ENCODE peak calls at places on chromosome 19, in five cellular contexts. A is tibial artery, C is neuronal stem cell, S is fibroblast of lung, I is upper lobe of left lung. O is an unnamed sample. For H3K4me1 and H3K27me3, the result is how much of the 10 kb centered on the place peaks cover.

GRCh38 chr19:46728693-46729339 is 11.9 kb upstream of the PRKD2 start:
- DNase-seq in S (peak), C (peak), I (peak), A (peak), O (peak)

GRCh38 chr19:2046046-2046907 is 4.8 kb downstream of the MKNK2 start:
- DNase-seq in S (no peak), A (no peak), I (peak), C (no peak), O (peak)

GRCh38 chr19:13574933-13575332 is 68.7 kb upstream of the CACNA1A start:
- DNase-seq in I (peak), S (no peak), A (no peak), C (no peak), O (no peak)

GRCh38 chr19:15161028-15161984 is 39.5 kb downstream of the NOTCH3 start:
- DNase-seq in C (no peak), A (no peak), S (peak), I (peak), O (no peak)

GRCh38 chr19:52566121-52566520 is 4.0 kb upstream of the ZNF701 start:
- DNase-seq in A (no peak), C (no peak), S (no peak), I (no peak), O (no peak)

GRCh38 chr19:18788782-18789421 is 2.2 kb downstream of the COMP start:
- DNase-seq in A (no peak), I (peak), S (no peak), C (no peak), O (peak)

GRCh38 chr19:15299568-15300409 is 32.5 kb downstream of the BRD4 start:
- DNase-seq in A (no peak), C (no peak), S (peak), I (no peak), O (no peak)

GRCh38 chr19:5093297-5093858 is 124.5 kb downstream of the KDM4B start:
- DNase-seq in C (no peak), I (peak), A (no peak), S (no peak), O (no peak)

GRCh38 chr19:5621945-5622464 is 571 bp downstream of the SAFB2 start:
- DNase-seq in S (no peak), I (no peak), C (no peak), A (peak), O (peak)

GRCh38 chr19:33831835-33832234 is 35.2 kb downstream of the KCTD15 start:
- DNase-seq in I (no peak), A (no peak), C (no peak), S (no peak), O (no peak)

GRCh38 chr19:31596751-31597150 is 247.5 kb upstream of the TSHZ3 start:
- DNase-seq in A (no peak), I (no peak), C (no peak), S (no peak), O (no peak)

GRCh38 chr19:2488405-2488941 is 12.5 kb downstream of the GADD45B start:
- DNase-seq in A (no peak), C (no peak), S (no peak), I (no peak), O (no peak)

GRCh38 chr19:15769586-15769985 is 17.9 kb upstream of the OR10H5 start:
- DNase-seq in S (no peak), C (no peak), I (no peak), A (no peak), O (no peak)

GRCh38 chr19:48780684-48781391 is 25.5 kb downstream of the FGF21 start:
- DNase-seq in C (no peak), I (no peak), A (no peak), S (peak), O (no peak)

DNA sequence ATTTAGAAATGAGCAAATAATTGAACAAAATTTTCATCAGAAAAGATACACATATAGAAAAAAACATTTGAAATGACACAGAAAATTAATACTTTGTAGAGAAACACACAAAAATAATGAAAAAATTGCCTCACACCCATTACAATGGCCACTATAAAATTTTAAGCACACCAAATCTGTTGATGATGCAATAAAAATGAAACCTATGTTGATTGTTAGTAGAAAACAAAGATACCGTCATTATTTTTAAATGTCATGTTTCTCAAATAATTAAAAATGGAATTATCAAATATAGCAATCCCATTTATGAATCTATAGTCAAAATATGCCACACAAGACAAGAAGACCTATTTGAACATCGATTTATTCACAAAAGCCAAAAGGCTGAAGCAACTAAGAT is 90.5 kb downstream of the ZNF708 start:
- DNase-seq in S (no peak), A (no peak), C (no peak), I (no peak), O (no peak)
- H3K4me1 ChIP-seq in S (under half), A (under half), C (under half), I (under half), O (under half)

GRCh38 chr19:50490411-50490811 is 13.8 kb upstream of the GARIN5A start:
- DNase-seq in S (no peak), A (no peak), I (no peak), C (no peak), O (peak)

GRCh38 chr19:50486823-50487515 is 10.3 kb upstream of the GARIN5A start:
- DNase-seq in C (no peak), A (no peak), S (peak), I (no peak), O (peak)

GRCh38 chr19:50490991-50491472 is 14.4 kb upstream of the GARIN5A start:
- DNase-seq in A (no peak), C (no peak), S (no peak), I (no peak), O (peak)

GRCh38 chr19:50489461-50490011 is 12.9 kb upstream of the GARIN5A start:
- DNase-seq in S (no peak), A (no peak), C (no peak), I (no peak), O (peak)

DNA sequence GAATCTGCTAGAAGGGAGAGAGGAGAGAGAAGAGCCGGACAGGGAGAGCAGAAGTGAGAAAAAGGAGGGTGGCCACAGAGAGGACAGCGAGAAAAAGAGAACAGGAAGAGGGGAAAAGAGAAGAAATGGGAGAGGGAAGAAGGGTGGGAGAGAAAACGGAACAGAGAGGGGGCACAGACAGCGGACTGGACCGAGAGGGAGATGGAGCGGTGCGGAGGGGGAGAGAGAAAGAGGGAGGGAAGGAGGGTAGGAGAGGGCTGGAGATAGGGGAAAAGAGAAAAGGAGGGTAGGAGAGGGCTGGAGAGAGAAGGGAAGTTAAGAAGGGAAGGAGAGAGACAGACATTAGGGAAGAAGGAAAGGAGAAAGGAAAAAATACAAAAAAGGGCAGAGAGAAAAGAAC is 12.1 kb upstream of the GARIN5A start:
- DNase-seq in C (no peak), A (no peak), S (no peak), I (no peak), O (peak)
- H3K27me3 ChIP-seq in C (under half), A (under half), S (under half), I (under half), O (under half)

DNA sequence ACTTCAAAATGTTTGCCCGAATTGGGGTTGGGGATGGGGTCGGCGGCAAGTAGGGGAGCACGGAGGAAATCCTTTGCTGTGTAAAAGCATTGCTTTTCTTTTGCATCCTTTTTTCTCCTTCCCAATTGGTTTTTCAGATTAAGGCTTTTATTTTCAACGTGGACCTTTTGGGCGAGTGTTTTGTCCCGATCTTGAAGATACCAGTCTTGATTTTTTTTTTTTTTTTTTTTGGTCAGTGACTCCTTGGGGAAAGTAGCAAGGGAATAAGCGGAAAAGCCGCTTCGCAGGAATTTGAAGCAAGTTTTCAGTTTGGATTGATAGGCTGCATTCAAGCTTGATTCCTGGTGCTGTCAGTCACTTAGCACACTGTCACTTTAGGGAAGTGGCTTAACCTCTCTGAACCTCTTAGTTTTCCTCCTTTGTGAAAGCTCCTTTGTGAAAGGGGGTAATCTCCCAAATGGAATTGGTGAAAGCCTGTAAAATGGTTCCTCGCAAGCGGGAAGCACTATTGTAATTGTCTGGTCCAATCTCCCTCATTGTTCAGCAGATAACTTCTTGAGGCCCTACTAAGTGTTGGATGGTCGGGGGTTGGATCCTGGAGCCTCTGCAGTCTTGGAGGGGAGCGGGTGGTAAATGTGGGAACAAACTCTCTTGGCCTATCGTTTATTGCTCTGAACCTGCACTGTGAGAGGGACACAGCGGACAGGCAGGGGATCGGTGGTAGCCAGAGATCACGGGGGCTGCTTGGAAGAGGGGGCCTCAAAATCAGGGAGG is 1.1 kb downstream of the SMARCA4 start:
- DNase-seq in I (no peak), A (no peak), S (no peak), C (peak), O (no peak)
- H3K4me1 ChIP-seq in I (under half), A (under half), S (under half), C (under half), O (under half)

GRCh38 chr19:3710265-3710812 is 2.2 kb downstream of the TJP3 start:
- DNase-seq in C (no peak), I (peak), A (peak), S (peak), O (peak)

GRCh38 chr19:3707868-3708206 is 347 bp upstream of the TJP3 start:
- DNase-seq in S (no peak), A (no peak), C (no peak), I (no peak), O (no peak)

GRCh38 chr19:3712663-3713531 is 4.7 kb downstream of the TJP3 start:
- DNase-seq in I (no peak), S (no peak), C (no peak), A (no peak), O (no peak)

GRCh38 chr19:3708207-3708931 is at the start of gene TJP3:
- DNase-seq in C (no peak), I (peak), A (no peak), S (peak), O (no peak)
- H3K27me3 ChIP-seq in C (under half), I (under half), A (under half), S (under half), O (under half)

O was measured in aorta.